ENCODE peak calls at places on chromosomes 5 and 9, in nine cellular contexts. A is sciatic nerve; D is activated naive CD8-positive, alpha-beta T cell treated with anti-CD3 and anti-CD28 coated beads for 36 hours; W is Caki2; O is activated naive CD4-positive, alpha-beta T cell; X is activated CD4-positive, CD25-positive, alpha-beta regulatory T cell treated with anti-CD3 and anti-CD28 coated beads, Interleukin-2, amount 50 U/mL, for 72 hours; R is T-helper 9 cell; N is cardiac fibroblast; F is activated effector memory CD4-positive, alpha-beta T cell treated with anti-CD3 and anti-CD28 coated beads, Interleukin-2, amount 50 U/mL, for 16 hours. T is an unnamed sample.

GRCh38 chr9:14212116-14212515 is 101.8 kb downstream of the NFIB start:
- DNase-seq in A (no peak), D (no peak), W (peak), O (no peak), X (no peak), R (no peak), N (peak), F (no peak), T (peak)

GRCh38 chr5:81579525-81579924 is 171.4 kb downstream of the SSBP2 start:
- DNase-seq in A (no peak), D (no peak), W (no peak), O (no peak), X (no peak), R (no peak), N (peak), F (no peak), T (no peak)

GRCh38 chr9:114110180-114110579 is 11.1 kb upstream of the KIF12 start:
- DNase-seq in A (no peak), D (no peak), W (peak), O (no peak), X (no peak), R (no peak), N (peak), F (no peak), T (peak)

GRCh38 chr5:132024789-132025402 is 13.4 kb upstream of the ACSL6 start:
- DNase-seq in A (no peak), D (no peak), W (no peak), O (no peak), X (no peak), R (no peak), N (no peak), F (no peak), T (no peak)

GRCh38 chr5:180126716-180127681 is 55.4 kb upstream of the RNF130 start:
- DNase-seq in A (no peak), D (peak), W (peak), O (no peak), X (peak), R (no peak), N (peak), F (peak), T (peak)

GRCh38 chr9:13529321-13530104 is 250.0 kb upstream of the MPDZ start:
- DNase-seq in A (no peak), D (no peak), W (no peak), O (no peak), X (no peak), R (no peak), N (peak), F (no peak), T (peak)

GRCh38 chr5:141547488-141547887 is 58.6 kb downstream of the PCDHGC5 start:
- DNase-seq in A (no peak), D (no peak), W (peak), O (no peak), X (no peak), R (no peak), N (peak), F (no peak), T (peak)

GRCh38 chr5:132876020-132876759 is 2.7 kb downstream of the LEAP2 start:
- DNase-seq in A (no peak), D (no peak), W (no peak), O (no peak), X (no peak), R (no peak), N (peak), F (no peak), T (no peak)

GRCh38 chr5:102681403-102681983 is 73.6 kb upstream of the PAM start:
- DNase-seq in A (peak), D (peak), W (peak), O (peak), X (peak), R (peak), N (peak), F (peak), T (peak)

GRCh38 chr5:170254056-170254455 is 21.3 kb downstream of the C5orf58 start:
- DNase-seq in A (no peak), D (peak), W (no peak), O (peak), X (no peak), R (peak), N (no peak), F (peak), T (peak)

GRCh38 chr9:133148351-133149129 is 15.2 kb downstream of the GBGT1 start:
- DNase-seq in A (no peak), D (peak), W (peak), O (peak), X (peak), R (peak), N (peak), F (peak), T (peak)